ENCODE peak calls at places on chromosomes 1 and 21, in six cellular contexts. B, N, A, X, M and G are unnamed samples. For H3K27me3, the result is how much of the 10 kb centered on the place peaks cover.

GRCh38 chr1:60848583-60849188 is 233.7 kb upstream of the NFIA start:
- DNase-seq in B (no peak), N (no peak), A (no peak), X (no peak), M (peak), G (no peak)

GRCh38 chr21:25501996-25502665 is 105.2 kb downstream of the MRPL39 start:
- DNase-seq in B (no peak), N (peak), A (no peak), X (no peak), M (no peak), G (no peak)

GRCh38 chr1:156177918-156178654 is 15.8 kb upstream of the SLC25A44 start:
- DNase-seq in B (no peak), N (no peak), A (no peak), X (peak), M (no peak), G (no peak)

GRCh38 chr1:15757575-15758401 is 807 bp upstream of the FBLIM1 start:
- DNase-seq in B (peak), N (peak), A (no peak), X (no peak), M (peak), G (no peak)

GRCh38 chr1:237756304-237756967 is 134.3 kb downstream of the ZP4 start:
- DNase-seq in B (no peak), N (no peak), A (no peak), X (no peak), M (peak), G (no peak)

GRCh38 chr1:1208713-1209433 is 2.5 kb upstream of the TNFRSF18 start:
- DNase-seq in B (no peak), N (no peak), A (no peak), X (no peak), M (no peak), G (no peak)

GRCh38 chr1:155309423-155310021 is 856 bp downstream of the FDPS start:
- DNase-seq in B (no peak), N (peak), A (peak), X (peak), M (peak), G (no peak)

GRCh38 chr1:247913786-247914185 is 6.3 kb upstream of the OR2T8 start:
- DNase-seq in B (no peak), N (no peak), A (no peak), X (no peak), M (no peak), G (no peak)

GRCh38 chr21:46109251-46110221 is 11.6 kb downstream of the COL6A2 start:
- DNase-seq in B (peak), N (no peak), A (peak), X (peak), M (no peak), G (no peak)

GRCh38 chr1:79043506-79043905 is 37.0 kb upstream of the ADGRL4 start:
- DNase-seq in B (no peak), N (no peak), A (no peak), X (no peak), M (no peak), G (peak)

GRCh38 chr1:221829327-221830011 is 87.6 kb upstream of the DUSP10 start:
- DNase-seq in B (no peak), N (no peak), A (no peak), X (no peak), M (peak), G (peak)

GRCh38 chr1:59422921-59423575 is 126.2 kb downstream of the FGGY start:
- DNase-seq in B (peak), N (peak), A (peak), X (peak), M (peak), G (no peak)

GRCh38 chr1:87795615-87796337 is 467.1 kb downstream of the LMO4 start:
- DNase-seq in B (no peak), N (no peak), A (no peak), X (no peak), M (peak), G (no peak)

GRCh38 chr1:225280563-225280962 is 147.3 kb downstream of the LBR start:
- DNase-seq in B (no peak), N (no peak), A (no peak), X (no peak), M (no peak), G (no peak)

GRCh38 chr1:26067432-26067911 is at the start of gene TRIM63:
- DNase-seq in B (no peak), N (no peak), A (no peak), X (no peak), M (no peak), G (no peak)

GRCh38 chr1:70090875-70091274 is 114.5 kb downstream of the LRRC40 start:
- DNase-seq in B (no peak), N (no peak), A (no peak), X (no peak), M (no peak), G (peak)

GRCh38 chr21:28580585-28580984 is 412.1 kb downstream of the LTN1 start:
- DNase-seq in B (no peak), N (no peak), A (no peak), X (no peak), M (no peak), G (no peak)

GRCh38 chr1:209567788-209568187 is 15.7 kb upstream of the CAMK1G start:
- DNase-seq in B (no peak), N (no peak), A (no peak), X (no peak), M (no peak), G (no peak)

GRCh38 chr21:29299046-29299905 is 554 bp downstream of the BACH1 start:
- DNase-seq in B (peak), N (peak), A (peak), X (peak), M (peak), G (no peak)

GRCh38 chr1:46807046-46807972 is 8.5 kb downstream of the CYP4B1 start:
- DNase-seq in B (no peak), N (no peak), A (no peak), X (no peak), M (no peak), G (no peak)

GRCh38 chr1:186152945-186153309 is 222.1 kb downstream of the TPR start:
- DNase-seq in B (no peak), N (no peak), A (no peak), X (no peak), M (no peak), G (no peak)

GRCh38 chr1:201024251-201024998 is 911 bp upstream of the KIF21B start:
- DNase-seq in B (no peak), N (no peak), A (no peak), X (no peak), M (no peak), G (no peak)
- H3K27ac ChIP-seq in B (no peak), N (no peak), A (no peak), X (no peak), M (no peak), G (no peak)

DNA sequence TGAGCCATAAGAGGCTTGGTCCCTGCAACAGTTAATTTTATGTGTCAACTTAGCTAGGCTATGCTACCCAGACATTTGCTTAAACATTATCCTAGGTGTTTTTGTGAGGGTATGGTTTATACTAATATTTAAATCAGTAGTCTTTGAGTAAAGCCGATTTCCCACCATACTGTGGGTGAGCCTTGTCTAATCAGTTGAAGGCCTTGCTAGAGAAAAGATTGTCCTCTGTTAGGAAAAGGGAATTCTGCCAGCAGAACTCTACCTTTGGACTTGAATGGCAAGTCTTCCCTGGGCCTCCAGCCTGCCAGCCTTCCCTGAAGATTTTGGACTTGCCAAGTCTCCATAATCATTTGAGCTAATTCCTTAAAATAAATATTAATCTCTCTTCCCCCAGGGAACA is 23.9 kb downstream of the RHBDL2 start:
- DNase-seq in B (no peak), N (no peak), A (no peak), X (no peak), M (no peak), G (no peak)
- H3K4me3 ChIP-seq in B (no peak), N (no peak), A (no peak), X (no peak), M (no peak), G (no peak)

GRCh38 chr1:202204065-202204464 is 10.5 kb downstream of the LGR6 start:
- DNase-seq in B (no peak), N (no peak), A (no peak), X (no peak), M (no peak), G (no peak)
- H3K27me3 ChIP-seq in B (under half), N (under half), A (under half), X (under half), M (under half), G (under half)

DNA sequence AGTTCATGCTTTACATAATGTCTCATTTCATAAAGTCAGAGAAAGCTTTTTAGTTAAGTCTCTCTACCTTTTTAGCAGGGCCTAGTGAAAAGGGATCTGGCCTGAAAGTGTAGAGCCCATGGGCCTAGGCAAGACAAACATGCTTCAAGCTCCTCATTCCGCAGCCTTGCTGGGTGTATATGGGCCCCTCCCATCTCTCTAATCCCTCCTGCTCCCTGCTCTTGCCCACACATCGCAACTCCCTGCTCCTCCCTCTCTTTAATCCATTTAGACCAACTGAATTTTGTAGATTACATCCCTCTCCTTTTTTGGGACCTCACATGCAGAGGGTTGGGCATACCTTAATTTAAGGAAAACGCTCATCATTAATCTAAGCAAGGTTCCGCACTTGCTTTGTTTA is 42.3 kb upstream of the CCDC190 start:
- DNase-seq in B (no peak), N (no peak), A (no peak), X (no peak), M (no peak), G (no peak)
- H3K27ac ChIP-seq in B (no peak), N (no peak), A (no peak), X (no peak), M (no peak), G (no peak)

DNA sequence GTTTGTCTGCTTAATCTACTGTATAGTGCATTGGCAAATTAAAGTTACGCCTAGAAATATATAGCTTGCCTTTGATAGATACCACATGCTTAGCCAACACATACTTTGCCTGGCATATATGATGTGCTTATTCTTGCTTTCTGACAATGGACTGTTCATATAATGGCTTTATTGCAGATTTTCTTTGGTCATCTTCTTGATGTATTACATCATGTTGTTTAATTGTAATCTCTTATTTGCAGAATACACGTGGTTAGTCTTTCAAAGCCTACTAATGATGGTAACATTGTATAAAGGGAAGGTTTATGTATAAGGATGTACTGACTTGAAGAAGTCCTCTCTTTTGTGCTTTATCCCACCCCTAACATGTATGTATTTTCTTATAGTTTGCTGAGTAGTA is 201.5 kb downstream of the PDE4B start:
- DNase-seq in B (no peak), N (no peak), A (no peak), X (no peak), M (no peak), G (no peak)
- H3K4me3 ChIP-seq in B (no peak), N (no peak), A (no peak), X (no peak), M (no peak), G (no peak)

DNA sequence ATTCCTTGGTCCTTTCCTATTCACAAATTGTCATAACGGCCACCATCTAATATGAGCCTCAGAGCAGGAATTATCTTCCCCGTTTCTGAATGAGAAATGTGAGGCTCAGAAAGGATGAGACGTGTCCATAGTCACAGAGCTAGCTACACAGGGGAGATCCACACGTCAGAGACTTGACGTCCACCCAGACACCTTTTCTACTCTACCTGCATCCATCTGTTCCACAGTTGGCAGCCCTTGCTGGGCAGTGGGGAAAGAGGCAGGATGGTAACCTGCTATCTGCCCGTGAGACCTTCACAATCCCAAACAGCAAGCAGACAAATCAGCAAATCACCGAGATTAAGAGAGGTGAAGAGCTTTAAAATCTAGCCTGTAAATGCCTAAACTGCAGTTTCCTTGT is 8.4 kb downstream of the RIMS3 start:
- DNase-seq in B (no peak), N (no peak), A (no peak), X (no peak), M (no peak), G (no peak)
- H3K27me3 ChIP-seq in B (under half), N (under half), A (under half), X (under half), M (under half), G (half or more)

DNA sequence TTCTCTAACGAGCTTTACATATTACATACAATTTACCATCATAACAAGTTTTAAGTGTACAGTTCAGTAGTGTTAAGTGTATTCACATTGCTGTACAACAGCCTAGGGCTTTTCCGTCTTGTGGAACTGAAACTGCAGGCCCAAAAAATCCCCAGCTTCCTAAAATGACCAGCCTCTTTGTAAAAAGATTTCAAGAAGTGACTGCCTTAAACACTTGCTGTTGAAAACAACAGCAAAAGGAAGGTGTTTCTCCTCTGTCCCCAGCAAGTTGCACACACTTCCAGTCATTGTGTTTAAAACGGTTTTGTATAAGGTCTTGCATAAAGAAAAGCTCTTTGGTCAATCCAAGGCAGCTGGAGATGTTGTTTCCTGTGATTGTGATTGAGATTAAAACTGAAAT is 16.0 kb upstream of the GBP1 start:
- DNase-seq in B (no peak), N (no peak), A (no peak), X (no peak), M (no peak), G (no peak)
- H3K27ac ChIP-seq in B (no peak), N (no peak), A (no peak), X (no peak), M (no peak), G (no peak)

GRCh38 chr1:203520315-203520714 is 26.4 kb downstream of the OPTC start:
- DNase-seq in B (no peak), N (no peak), A (no peak), X (no peak), M (no peak), G (no peak)

GRCh38 chr1:203519896-203520295 is 25.9 kb downstream of the OPTC start:
- DNase-seq in B (no peak), N (no peak), A (no peak), X (no peak), M (no peak), G (no peak)

GRCh38 chr1:203518541-203518940 is 24.6 kb downstream of the OPTC start:
- DNase-seq in B (no peak), N (no peak), A (no peak), X (no peak), M (no peak), G (no peak)

GRCh38 chr1:203517426-203517974 is 23.5 kb downstream of the OPTC start:
- DNase-seq in B (no peak), N (no peak), A (no peak), X (no peak), M (no peak), G (no peak)

GRCh38 chr1:203519053-203519770 is 25.3 kb downstream of the OPTC start:
- DNase-seq in B (no peak), N (no peak), A (no peak), X (no peak), M (peak), G (no peak)
- H3K4me3 ChIP-seq in B (no peak), N (no peak), A (no peak), X (no peak), M (no peak), G (no peak)

GRCh38 chr1:17893891-17894631 is 138.9 kb downstream of the ACTL8 start:
- DNase-seq in B (peak), N (no peak), A (no peak), X (peak), M (no peak), G (no peak)

GRCh38 chr1:17891205-17892110 is 136.3 kb downstream of the ACTL8 start:
- DNase-seq in B (peak), N (no peak), A (no peak), X (peak), M (no peak), G (no peak)

GRCh38 chr1:17892225-17892624 is 137.1 kb downstream of the ACTL8 start:
- DNase-seq in B (peak), N (no peak), A (peak), X (peak), M (peak), G (no peak)

GRCh38 chr1:17890815-17891191 is 135.7 kb downstream of the ACTL8 start:
- DNase-seq in B (no peak), N (no peak), A (no peak), X (peak), M (no peak), G (no peak)

GRCh38 chr1:17892851-17893250 is 137.7 kb downstream of the ACTL8 start:
- DNase-seq in B (peak), N (no peak), A (no peak), X (peak), M (no peak), G (no peak)
- H3K27me3 ChIP-seq in B (under half), N (under half), A (under half), X (under half), M (under half), G (under half)

DNA sequence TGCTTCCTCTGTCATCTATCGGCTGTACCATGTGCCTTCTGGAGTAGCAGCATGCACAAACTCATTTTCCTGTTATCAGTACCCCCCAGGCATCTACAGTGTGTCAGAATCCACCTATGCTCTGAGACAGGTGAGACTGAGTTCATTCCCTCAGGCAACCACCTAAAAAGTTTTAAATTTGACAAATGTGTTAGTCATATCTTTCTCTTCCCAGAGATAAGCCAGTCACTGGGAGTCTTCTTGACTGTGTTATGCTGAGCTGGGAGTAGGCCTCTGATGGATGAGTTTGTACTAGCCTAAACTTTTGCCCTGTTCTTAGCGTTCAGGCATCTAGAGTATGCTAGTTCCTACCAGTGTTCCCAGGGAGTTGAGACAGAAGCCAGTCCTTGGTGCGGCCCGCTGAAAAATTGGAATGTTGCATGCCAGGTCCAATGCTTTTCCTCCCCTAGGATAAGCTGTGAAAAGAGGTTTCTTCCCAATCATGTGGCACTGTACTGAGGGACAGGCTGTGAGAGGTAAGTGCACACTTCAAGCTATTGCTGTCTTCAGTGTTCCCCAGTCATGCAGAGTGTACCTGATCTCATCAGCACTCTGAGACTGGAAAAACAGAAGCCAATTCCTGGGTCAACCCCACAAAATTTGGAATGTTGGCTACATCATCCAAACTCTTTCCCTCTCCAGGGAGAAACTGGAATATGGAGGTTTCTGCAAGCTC is 1202.3 kb downstream of the NCAM2 start:
- DNase-seq in B (no peak), N (no peak), A (no peak), X (no peak), M (no peak), G (no peak)
- H3K27ac ChIP-seq in B (no peak), N (no peak), A (no peak), X (no peak), M (no peak), G (no peak)